ENCODE peak calls at places on chromosome 19, in four cellular contexts. P is bronchial epithelial cell, Q is T1000, R is lower leg skin. Z is an unnamed sample.

GRCh38 chr19:4108767-4109625 is 14.9 kb downstream of the MAP2K2 start:
- DNase-seq in Q (no peak), R (no peak), P (no peak), Z (no peak)

GRCh38 chr19:53554804-53555203 is 16.9 kb downstream of the ZNF331 start:
- DNase-seq in P (no peak), Q (no peak), R (peak), Z (no peak)

GRCh38 chr19:2186071-2186846 is 22.5 kb downstream of the DOT1L start:
- DNase-seq in P (no peak), R (peak), Q (peak), Z (no peak)

GRCh38 chr19:29806098-29806866 is 5.5 kb upstream of the CCNE1 start:
- DNase-seq in R (no peak), Q (no peak), P (no peak), Z (no peak)

GRCh38 chr19:41845051-41845590 is 279 bp downstream of the DMRTC2 start:
- DNase-seq in P (no peak), R (no peak), Q (no peak), Z (no peak)

GRCh38 chr19:46970815-46971214 is 48.8 kb upstream of the NPAS1 start:
- DNase-seq in P (no peak), Q (peak), R (no peak), Z (no peak)

GRCh38 chr19:40605201-40605971 is 4.2 kb downstream of the LTBP4 start:
- DNase-seq in P (peak), Q (no peak), R (peak), Z (peak)

GRCh38 chr19:17944301-17944700 is 11.5 kb downstream of the CCDC124 start:
- DNase-seq in P (peak), Q (no peak), R (no peak), Z (peak)

GRCh38 chr19:15448778-15449619 is 757 bp downstream of the WIZ start:
- DNase-seq in R (no peak), P (no peak), Q (no peak), Z (no peak)

GRCh38 chr19:55179570-55180484 is at the start of gene SYT5:
- DNase-seq in Q (no peak), P (no peak), R (no peak), Z (no peak)

GRCh38 chr19:36377541-36378178 is 1.3 kb downstream of the ZFP14 start:
- DNase-seq in Q (no peak), R (no peak), P (no peak), Z (no peak)

Z was measured in foreskin keratinocyte.